ENCODE peak calls at places on chromosome 11, in four cellular contexts. S is astrocyte of the spinal cord, G is NCI-H774, C is NCI-H446 treated with DMSO at 0.1 percent for 48 hours. V is an unnamed sample.

GRCh38 chr11:47843354-47844060 is 4.6 kb downstream of the NUP160 start:
- DNase-seq in C (no peak), G (no peak), S (no peak), V (no peak)

GRCh38 chr11:28049338-28050216 is 58.4 kb downstream of the KIF18A start:
- DNase-seq in C (peak), G (no peak), S (peak), V (no peak)

GRCh38 chr11:120205596-120206161 is 5.2 kb upstream of the OAF start:
- DNase-seq in G (no peak), C (no peak), S (peak), V (no peak)

GRCh38 chr11:36818410-36818809 is 220.4 kb upstream of the RAG2 start:
- DNase-seq in S (no peak), C (no peak), G (no peak), V (no peak)

GRCh38 chr11:83044958-83045712 is 26.6 kb downstream of the RAB30 start:
- DNase-seq in S (peak), G (peak), C (no peak), V (peak)

GRCh38 chr11:105265859-105266258 is 126.3 kb upstream of the CARD18 start:
- DNase-seq in G (no peak), C (no peak), S (peak), V (no peak)

GRCh38 chr11:121687961-121688566 is 235.3 kb upstream of the SORL1-AS1 start:
- DNase-seq in C (no peak), S (peak), G (no peak), V (no peak)

GRCh38 chr11:4048340-4048739 is 46.3 kb upstream of the RRM1 start:
- DNase-seq in C (no peak), G (no peak), S (peak), V (no peak)

GRCh38 chr11:117725048-117725734 is 71.8 kb downstream of the DSCAML1 start:
- DNase-seq in S (no peak), G (no peak), C (no peak), V (no peak)

GRCh38 chr11:17552392-17553248 is 5.6 kb downstream of the OTOG start:
- DNase-seq in S (no peak), C (no peak), G (no peak), V (no peak)

GRCh38 chr11:121727942-121728341 is 275.2 kb upstream of the SORL1-AS1 start:
- DNase-seq in G (no peak), S (no peak), C (no peak), V (no peak)

GRCh38 chr11:123203934-123204333 is 8.9 kb upstream of the CLMP start:
- DNase-seq in S (no peak), G (no peak), C (no peak), V (no peak)

GRCh38 chr11:61967924-61968757 is 707 bp upstream of the FTH1 start:
- DNase-seq in G (peak), S (peak), C (no peak), V (no peak)

GRCh38 chr11:63762662-63763505 is 5.7 kb downstream of the ZFTA start:
- DNase-seq in C (no peak), G (no peak), S (peak), V (no peak)

GRCh38 chr11:122319842-122320555 is 204.0 kb upstream of the BLID start:
- DNase-seq in C (no peak), S (no peak), G (no peak), V (no peak)

GRCh38 chr11:12585861-12586260 is 88.4 kb upstream of the TEAD1 start:
- DNase-seq in S (no peak), C (peak), G (no peak), V (no peak)